ENCODE peak calls at places on chromosomes 4 and X, in eight cellular contexts. N is AG04450, X is left ventricle myocardium inferior, G is choroid plexus epithelial cell, O is ovary, T is colonic mucosa, B is lower leg skin, F is astrocyte of the spinal cord. J is an unnamed sample.

GRCh38 chr4:181204109-181204508 is 1039.1 kb upstream of the TENM3 start:
- DNase-seq in N (no peak), B (no peak), G (no peak), X (no peak), O (no peak), F (no peak), T (no peak), J (no peak)

GRCh38 chr4:180449395-180449956 is 1793.7 kb upstream of the TENM3 start:
- DNase-seq in T (no peak), G (peak; percentile 0), N (no peak), X (no peak), B (no peak), O (no peak), F (peak; percentile 24), J (no peak)

GRCh38 chr4:176622251-176622968 is 170.3 kb downstream of the VEGFC start:
- DNase-seq in N (peak; percentile 42), X (no peak), B (no peak), T (no peak), G (peak; percentile 76), O (no peak), F (peak; percentile 55), J (peak; percentile 62)

GRCh38 chr4:101366331-101366730 is 19.0 kb upstream of the PPP3CA start:
- DNase-seq in X (no peak), B (no peak), N (no peak), F (no peak), G (peak; percentile 47), T (no peak), O (no peak), J (no peak)

GRCh38 chr4:7013171-7013570 is 30.0 kb upstream of the TADA2B start:
- DNase-seq in N (no peak), X (no peak), O (no peak), F (no peak), B (no peak), T (no peak), G (no peak), J (no peak)

GRCh38 chr4:26594371-26594770 is 10.5 kb downstream of the TBC1D19 start:
- DNase-seq in B (no peak), O (no peak), F (no peak), G (no peak), T (no peak), N (no peak), X (no peak), J (no peak)

GRCh38 chr4:177937051-177937450 is 494.8 kb upstream of the AGA start:
- DNase-seq in B (no peak), F (no peak), G (no peak), N (no peak), X (no peak), T (no peak), O (no peak), J (no peak)

GRCh38 chrX:439236-439635 is 52.5 kb upstream of the PPP2R3B start:
- DNase-seq in G (no peak), X (no peak), N (no peak), B (no peak), T (no peak), F (no peak), O (no peak), J (no peak)

GRCh38 chrX:103756736-103757135 is 19.9 kb upstream of the PLP1 start:
- DNase-seq in T (no peak), X (no peak), B (no peak), N (no peak), F (no peak), O (no peak), G (no peak), J (no peak)

GRCh38 chr4:122688529-122688928 is 44.0 kb upstream of the BBS12 start:
- DNase-seq in N (no peak), T (no peak), O (no peak), F (no peak), X (no peak), B (no peak), G (no peak), J (no peak)

GRCh38 chr4:159175989-159176375 is 73.1 kb downstream of the RAPGEF2 start:
- DNase-seq in N (no peak), X (no peak), O (no peak), T (no peak), B (no peak), G (no peak), F (no peak), J (no peak)

GRCh38 chr4:171993247-171993646 is 180.0 kb downstream of the GALNTL6 start:
- DNase-seq in G (no peak), O (no peak), T (no peak), F (no peak), B (no peak), X (no peak), N (no peak), J (no peak)

GRCh38 chrX:129786210-129786651 is 6.5 kb downstream of the SASH3 start:
- DNase-seq in T (no peak), N (no peak), X (no peak), F (no peak), O (no peak), G (no peak), B (no peak), J (no peak)

GRCh38 chr4:111535792-111536191 is 609.5 kb upstream of the FAM241A start:
- DNase-seq in B (no peak), G (no peak), T (no peak), X (no peak), N (no peak), O (no peak), F (no peak), J (no peak)

GRCh38 chr4:110107868-110108267 is 90.5 kb downstream of the ELOVL6 start:
- DNase-seq in B (no peak), O (no peak), T (no peak), F (no peak), N (no peak), X (no peak), G (peak; percentile 74), J (no peak)

GRCh38 chr4:52670121-52670520 is 11.0 kb upstream of the USP46 start:
- DNase-seq in X (no peak), F (no peak), B (no peak), O (no peak), N (no peak), T (no peak), G (no peak), J (no peak)

GRCh38 chr4:159504634-159505033 is 401.8 kb downstream of the RAPGEF2 start:
- DNase-seq in N (no peak), G (peak; percentile 67), X (no peak), B (no peak), F (peak; percentile 37), T (no peak), O (no peak), J (no peak)

GRCh38 chrX:103565752-103566151 is 19.6 kb upstream of the TCEAL4 start:
- DNase-seq in B (no peak), N (peak; percentile 6), X (no peak), F (peak; percentile 55), T (no peak), O (no peak), G (peak; percentile 72), J (peak; percentile 52)

GRCh38 chrX:15946783-15947550 is 92.4 kb upstream of the AP1S2 start:
- DNase-seq in O (no peak), T (no peak), F (peak; percentile 84), B (no peak), X (no peak), G (peak; percentile 63), N (peak; percentile 44), J (peak; percentile 59)
- H3K4me3 ChIP-seq in O (no peak overlapping the region), T (no peak overlapping the region), F (no peak overlapping the region), B (no peak overlapping the region), X (no peak overlapping the region), G (no peak overlapping the region), N (no peak overlapping the region), J (no peak overlapping the region)

GRCh38 chr4:148173397-148174017 is 268.7 kb downstream of the NR3C2 start:
- DNase-seq in G (peak; percentile 10), T (peak; percentile 47), B (no peak), F (peak; percentile 3), O (no peak), X (no peak), N (no peak), J (no peak)

GRCh38 chr4:148166132-148166531 is 276.1 kb downstream of the NR3C2 start:
- DNase-seq in F (no peak), T (no peak), O (no peak), N (no peak), X (no peak), G (peak; percentile 4), B (no peak), J (no peak)

GRCh38 chr4:148170408-148171385 is 271.5 kb downstream of the NR3C2 start:
- DNase-seq in B (no peak), X (no peak), N (no peak), F (no peak), O (no peak), G (no peak), T (peak; percentile 73), J (no peak)

DNA sequence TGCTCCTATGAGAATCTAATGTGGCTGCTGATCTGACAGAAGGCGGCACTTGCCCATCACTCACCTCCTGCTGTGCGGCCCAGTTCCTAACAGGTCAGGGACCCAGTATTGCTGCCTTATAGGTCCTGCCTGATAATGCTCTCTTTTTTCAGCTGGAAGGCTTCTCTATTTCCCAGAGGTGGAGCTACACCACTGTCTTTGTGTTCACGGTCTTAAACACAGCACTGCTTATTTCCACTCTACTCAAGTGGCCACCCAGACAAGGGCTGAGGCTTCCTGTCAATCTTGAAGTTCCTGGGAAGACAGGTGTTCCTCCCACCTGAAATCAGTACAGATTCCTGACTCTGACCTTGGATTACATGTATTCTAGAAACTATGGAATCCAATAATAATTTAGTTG is 270.6 kb downstream of the NR3C2 start:
- DNase-seq in B (no peak), O (no peak), G (no peak), N (no peak), T (no peak), X (no peak), F (no peak), J (no peak)
- TF ChIP-seq CTCF in B (no peak), O (no peak), G (no peak), N (no peak), T (no peak), X (no peak), F (no peak), J (no peak)

GRCh38 chr4:153222162-153222789 is 18.0 kb downstream of the TRIM2 start:
- DNase-seq in X (peak; percentile 39), F (peak; percentile 78), G (peak; percentile 76), T (peak; percentile 77), O (peak; percentile 60), B (peak; percentile 48), N (peak; percentile 59), J (no peak)

GRCh38 chr4:153221783-153222161 is 17.5 kb downstream of the TRIM2 start:
- DNase-seq in G (no peak), B (no peak), O (no peak), X (no peak), F (no peak), N (no peak), T (no peak), J (no peak)

GRCh38 chr4:153218961-153219360 is 14.7 kb downstream of the TRIM2 start:
- DNase-seq in X (no peak), N (no peak), T (peak; percentile 77), G (no peak), O (no peak), F (no peak), B (no peak), J (no peak)

GRCh38 chr4:153222790-153223417 is 18.7 kb downstream of the TRIM2 start:
- DNase-seq in X (peak; percentile 54), F (peak; percentile 52), O (peak; percentile 58), G (peak; percentile 48), T (peak; percentile 46), B (no peak), N (no peak), J (no peak)

GRCh38 chr4:153220709-153221367 is 16.6 kb downstream of the TRIM2 start:
- DNase-seq in G (no peak), O (no peak), T (no peak), X (no peak), N (no peak), B (no peak), F (no peak), J (no peak)
- H3K4me3 ChIP-seq in G (no peak overlapping the region), O (no peak overlapping the region), T (no peak overlapping the region), X (no peak overlapping the region), N (no peak overlapping the region), B (no peak overlapping the region), F (no peak overlapping the region), J (no peak overlapping the region)

GRCh38 chr4:1376841-1377605 is 29.2 kb downstream of the NKX1-1 start:
- DNase-seq in X (peak; percentile 10), N (no peak), B (no peak), F (no peak), G (no peak), O (no peak), T (no peak), J (no peak)
- TF ChIP-seq CTCF in X (no peak), N (no peak), B (no peak), F (no peak), G (no peak), O (no peak), T (no peak), J (no peak)

J was measured in AG09309.